ENCODE peak calls at places on chromosomes 2 and 18, in four cellular contexts. One of them, this sample, is unnamed.

GRCh38 chr2:70651014-70651413 is 97.4 kb upstream of the TGFA start:
- DNase-seq in tibial artery: no peak
- DNase-seq in astrocyte: no peak
- DNase-seq in HCT116: no peak
- DNase-seq in this sample: no peak

GRCh38 chr2:109411648-109412325 is 202.0 kb downstream of the SEPTIN10 start:
- DNase-seq in tibial artery: no peak
- DNase-seq in astrocyte: no peak
- DNase-seq in HCT116: no peak
- DNase-seq in this sample: no peak

GRCh38 chr2:224363281-224363680 is 38.6 kb downstream of the FAM124B start:
- DNase-seq in tibial artery: no peak
- DNase-seq in astrocyte: no peak
- DNase-seq in HCT116: no peak
- DNase-seq in this sample: no peak

GRCh38 chr2:164479460-164479859 is 141.8 kb downstream of the GRB14 start:
- DNase-seq in tibial artery: no peak
- DNase-seq in astrocyte: peak; percentile 28
- DNase-seq in HCT116: peak; percentile 27
- DNase-seq in this sample: no peak

GRCh38 chr2:6946722-6947121 is 29.5 kb downstream of the RNF144A start:
- DNase-seq in tibial artery: no peak
- DNase-seq in astrocyte: peak; percentile 93
- DNase-seq in HCT116: no peak
- DNase-seq in this sample: peak; percentile 35

GRCh38 chr2:135048122-135048521 is 875 bp upstream of the MAP3K19 start:
- DNase-seq in tibial artery: no peak
- DNase-seq in astrocyte: no peak
- DNase-seq in HCT116: no peak
- DNase-seq in this sample: no peak

GRCh38 chr2:230899287-230899686 is 25.8 kb downstream of the GPR55 start:
- DNase-seq in tibial artery: peak; percentile 15
- DNase-seq in astrocyte: no peak
- DNase-seq in HCT116: no peak
- DNase-seq in this sample: no peak

GRCh38 chr2:10868465-10869314 is 43.0 kb upstream of the KCNF1 start:
- DNase-seq in tibial artery: no peak
- DNase-seq in astrocyte: peak; percentile 47
- DNase-seq in HCT116: no peak
- DNase-seq in this sample: no peak

GRCh38 chr2:168434164-168434563 is 21.9 kb upstream of the CERS6 start:
- DNase-seq in tibial artery: no peak
- DNase-seq in astrocyte: no peak
- DNase-seq in HCT116: no peak
- DNase-seq in this sample: no peak

GRCh38 chr2:96321230-96322103 is 3.6 kb upstream of the ITPRIPL1 start:
- DNase-seq in tibial artery: peak; percentile 73
- DNase-seq in astrocyte: no peak
- DNase-seq in HCT116: no peak
- DNase-seq in this sample: no peak

GRCh38 chr2:227295806-227296205 is 29.2 kb upstream of the MFF start:
- DNase-seq in tibial artery: no peak
- DNase-seq in astrocyte: no peak
- DNase-seq in HCT116: no peak
- DNase-seq in this sample: no peak

GRCh38 chr2:85743304-85743978 is 10.3 kb upstream of the ATOH8 start:
- DNase-seq in tibial artery: no peak
- DNase-seq in astrocyte: peak; percentile 71
- DNase-seq in HCT116: no peak
- DNase-seq in this sample: no peak

DNA sequence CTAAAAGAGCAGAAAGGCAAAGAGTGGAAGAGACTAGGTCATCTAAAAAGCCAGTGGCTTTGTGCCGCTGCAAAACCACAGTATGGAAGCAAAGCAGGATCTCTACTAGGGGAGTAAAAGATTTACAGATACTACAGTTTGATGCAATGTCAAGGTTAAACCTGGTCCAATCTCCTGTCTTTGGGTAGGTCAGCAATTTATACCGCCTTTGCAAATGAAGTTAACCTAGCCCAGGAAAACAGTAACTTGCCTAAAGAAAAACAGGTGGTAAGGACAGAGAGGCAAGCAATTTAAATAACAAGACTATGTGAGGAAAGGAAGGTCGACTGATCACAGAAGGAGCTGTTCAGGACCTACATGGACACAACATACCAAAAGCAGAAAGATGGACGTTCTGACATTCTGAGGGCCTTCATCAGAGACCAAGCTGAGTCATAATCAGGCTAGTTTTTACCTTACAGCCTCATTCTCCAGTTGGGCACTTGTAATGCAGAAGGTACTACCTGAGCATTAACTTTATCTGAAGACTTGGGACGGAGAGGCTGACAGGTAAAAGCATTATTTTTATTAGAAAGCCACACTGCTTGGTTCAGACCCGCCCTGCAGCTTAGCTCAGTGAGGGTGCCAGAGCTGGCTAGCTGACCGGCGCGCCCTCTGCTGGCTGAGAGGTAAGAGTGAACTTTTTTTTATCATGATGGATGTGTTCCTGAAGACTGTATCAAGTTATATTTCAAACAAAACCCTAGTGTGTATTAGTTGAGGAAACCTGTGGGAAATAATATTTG is 15.9 kb downstream of the CDKL4 start:
- DNase-seq in tibial artery: peak; percentile 85
- DNase-seq in astrocyte: peak; percentile 23
- DNase-seq in HCT116: peak; percentile 29
- DNase-seq in this sample: peak; percentile 19
- TF ChIP-seq CTCF in tibial artery: peak; percentile 84
- TF ChIP-seq CTCF in astrocyte: peak; percentile 83
- TF ChIP-seq CTCF in HCT116: peak; percentile 90
- TF ChIP-seq CTCF in this sample: peak; percentile 89

GRCh38 chr2:132038179-132038882 is 123.4 kb downstream of the ANKRD30BL start:
- DNase-seq in tibial artery: no peak
- DNase-seq in astrocyte: no peak
- DNase-seq in HCT116: no peak
- DNase-seq in this sample: no peak
- H3K4me3 ChIP-seq in tibial artery: peak overlapping the region; percentile 33
- H3K4me3 ChIP-seq in astrocyte: peak overlapping the region; percentile 42
- H3K4me3 ChIP-seq in HCT116: no peak overlapping the region
- H3K4me3 ChIP-seq in this sample: peak overlapping the region; percentile 28

DNA sequence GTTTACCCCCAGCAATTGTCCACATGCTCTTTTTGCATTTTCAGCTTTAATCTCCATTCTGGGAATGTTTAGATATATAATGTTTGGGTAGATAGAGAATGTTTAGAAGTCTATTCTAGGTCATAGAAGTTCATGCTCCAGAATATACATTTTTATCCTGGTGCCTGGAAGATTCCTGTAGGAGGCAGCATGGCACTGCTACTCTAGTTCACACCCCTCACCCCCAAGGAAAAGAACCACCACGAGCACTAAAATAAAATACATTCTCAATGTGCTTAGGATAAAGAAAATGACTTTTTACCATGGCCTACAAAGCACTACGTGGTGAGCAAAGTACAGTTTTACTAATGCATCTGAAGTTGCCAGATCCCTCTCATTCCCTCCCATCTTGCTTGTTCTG is 53.8 kb downstream of the MYO1B start:
- DNase-seq in tibial artery: no peak
- DNase-seq in astrocyte: no peak
- DNase-seq in HCT116: no peak
- DNase-seq in this sample: no peak
- H3K36me3 ChIP-seq in tibial artery: no peaks in the 10 kb centered on the region
- H3K36me3 ChIP-seq in astrocyte: peaks cover 20% of the 10 kb centered on the region
- H3K36me3 ChIP-seq in HCT116: no peaks in the 10 kb centered on the region
- H3K36me3 ChIP-seq in this sample: no peaks in the 10 kb centered on the region

GRCh38 chr18:48924621-48925601 is 25.9 kb downstream of the SMAD7 start:
- DNase-seq in tibial artery: peak; percentile 67
- DNase-seq in astrocyte: no peak
- DNase-seq in HCT116: no peak
- DNase-seq in this sample: no peak
- TF ChIP-seq CTCF in tibial artery: no peak
- TF ChIP-seq CTCF in astrocyte: no peak
- TF ChIP-seq CTCF in HCT116: no peak
- TF ChIP-seq CTCF in this sample: no peak

GRCh38 chr2:72722492-72723090 is 103.2 kb downstream of the EXOC6B start:
- DNase-seq in tibial artery: no peak
- DNase-seq in astrocyte: peak; percentile 66
- DNase-seq in HCT116: no peak
- DNase-seq in this sample: peak; percentile 2
- H3K4me3 ChIP-seq in tibial artery: no peak overlapping the region
- H3K4me3 ChIP-seq in astrocyte: no peak overlapping the region
- H3K4me3 ChIP-seq in HCT116: no peak overlapping the region
- H3K4me3 ChIP-seq in this sample: no peak overlapping the region

DNA sequence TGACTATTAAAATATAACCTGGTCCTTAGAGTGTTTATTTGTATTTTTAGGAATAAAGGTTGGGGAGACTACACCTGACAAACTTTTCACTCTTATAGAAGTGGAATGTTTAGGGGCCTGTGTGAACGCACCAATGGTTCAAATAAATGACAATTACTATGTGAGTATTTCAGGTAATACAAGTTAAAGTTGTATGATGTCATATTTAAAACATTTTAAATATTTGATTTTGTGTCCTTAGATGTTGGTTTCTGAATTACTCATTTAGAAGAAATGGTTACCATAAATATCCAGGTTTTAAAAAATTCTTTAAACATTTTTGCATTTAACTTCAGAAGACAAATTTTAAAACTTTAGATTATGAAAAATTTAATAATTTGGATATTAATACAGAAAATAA is 11.8 kb upstream of the ANKRD12 start:
- DNase-seq in tibial artery: no peak
- DNase-seq in astrocyte: no peak
- DNase-seq in HCT116: no peak
- DNase-seq in this sample: no peak
- H3K36me3 ChIP-seq in tibial artery: peaks cover 46% of the 10 kb centered on the region
- H3K36me3 ChIP-seq in astrocyte: peaks cover 51% of the 10 kb centered on the region
- H3K36me3 ChIP-seq in HCT116: peaks cover 38% of the 10 kb centered on the region
- H3K36me3 ChIP-seq in this sample: peaks cover 1% of the 10 kb centered on the region

GRCh38 chr2:121099329-121100318 is 185.4 kb downstream of the TFCP2L1 start:
- DNase-seq in tibial artery: no peak
- DNase-seq in astrocyte: no peak
- DNase-seq in HCT116: peak; percentile 18
- DNase-seq in this sample: no peak
- TF ChIP-seq CTCF in tibial artery: peak; percentile 6
- TF ChIP-seq CTCF in astrocyte: peak; percentile 20
- TF ChIP-seq CTCF in HCT116: peak; percentile 57
- TF ChIP-seq CTCF in this sample: peak; percentile 52

This sample was measured in kidney epithelial cell.